ENCODE peak calls at places on chromosomes 16 and 17, in ten cellular contexts. K is fibroblast of lung, J is endodermal cell, O is tibial nerve, V is fibroblast of the aortic adventitia, D is A549, E is ascending aorta, Y is HCT116, L is PC-9, M is breast epithelium. I is an unnamed sample.

GRCh38 chr16:68704232-68704867 is 32.7 kb upstream of the CDH1 start:
- DNase-seq in K (peak; percentile 52), J (peak; percentile 97), O (peak; percentile 39), V (peak; percentile 65), D (peak; percentile 89), E (no peak), Y (peak; percentile 79), L (peak; percentile 85), M (peak; percentile 85), I (peak; percentile 74)

GRCh38 chr16:84180519-84181140 is 6.2 kb downstream of the TAF1C start:
- DNase-seq in K (no peak), J (peak; percentile 40), O (no peak), V (no peak), D (no peak), E (no peak), Y (no peak), L (no peak), M (no peak), I (peak; percentile 11)

GRCh38 chr17:728911-729310 is 3.5 kb upstream of the TLCD3A start:
- DNase-seq in K (no peak), J (no peak), O (no peak), V (no peak), D (no peak), E (no peak), Y (no peak), L (no peak), M (no peak), I (no peak)

GRCh38 chr17:3986270-3986938 is 22.2 kb upstream of the ATP2A3 start:
- DNase-seq in K (no peak), J (peak; percentile 69), O (no peak), V (no peak), D (no peak), E (no peak), Y (no peak), L (no peak), M (no peak), I (no peak)

GRCh38 chr17:7889166-7889584 is 586 bp downstream of the CHD3 start:
- DNase-seq in K (peak; percentile 97), J (peak; percentile 83), O (peak; percentile 96), V (peak; percentile 94), D (peak; percentile 92), E (peak; percentile 97), Y (peak; percentile 74), L (peak; percentile 98), M (peak; percentile 98), I (no peak)

GRCh38 chr16:27123795-27124194 is 57.1 kb downstream of the C16orf82 start:
- DNase-seq in K (no peak), J (no peak), O (no peak), V (no peak), D (no peak), E (no peak), Y (no peak), L (no peak), M (no peak), I (no peak)

GRCh38 chr17:69220098-69220497 is 8.5 kb downstream of the ABCA10 start:
- DNase-seq in K (no peak), J (no peak), O (no peak), V (no peak), D (no peak), E (no peak), Y (no peak), L (no peak), M (no peak), I (no peak)

GRCh38 chr16:28097500-28097899 is 34.0 kb upstream of the GSG1L start:
- DNase-seq in K (no peak), J (no peak), O (no peak), V (no peak), D (no peak), E (no peak), Y (no peak), L (no peak), M (no peak), I (no peak)

DNA sequence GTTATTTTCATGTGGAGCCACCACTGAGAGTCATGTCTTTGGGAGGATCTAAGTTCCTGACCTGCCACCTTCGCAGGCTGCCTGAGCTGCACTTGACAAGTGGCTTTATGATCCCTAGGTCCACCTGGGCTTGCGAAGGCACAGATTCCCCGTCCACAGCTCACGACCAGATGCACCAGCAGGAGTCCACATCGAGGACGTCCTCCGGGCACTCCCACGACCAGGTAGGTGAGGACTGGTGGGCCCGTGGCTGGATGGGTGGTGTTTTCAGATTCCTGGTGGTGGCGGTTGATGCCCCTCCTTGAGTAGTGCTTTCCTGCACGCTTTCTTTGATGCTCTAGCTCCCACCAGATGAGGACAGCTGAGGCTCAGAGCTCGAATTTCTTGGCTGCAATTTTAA is 14.8 kb downstream of the FAM234A start:
- DNase-seq in K (no peak), J (no peak), O (no peak), V (no peak), D (no peak), E (no peak), Y (no peak), L (no peak), M (no peak), I (no peak)
- TF ChIP-seq CTCF in K (no peak), J (no peak), O (no peak), V (no peak), D (no peak), E (no peak), Y (no peak), L (no peak), M (no peak), I (no peak)

GRCh38 chr16:25493136-25493811 is 198.5 kb upstream of the HS3ST4 start:
- DNase-seq in K (no peak), J (no peak), O (no peak), V (no peak), D (no peak), E (no peak), Y (no peak), L (no peak), M (no peak), I (no peak)

GRCh38 chr16:25488435-25488834 is 203.3 kb upstream of the HS3ST4 start:
- DNase-seq in K (no peak), J (no peak), O (no peak), V (no peak), D (no peak), E (no peak), Y (no peak), L (no peak), M (no peak), I (no peak)

GRCh38 chr16:25494292-25494691 is 197.5 kb upstream of the HS3ST4 start:
- DNase-seq in K (no peak), J (no peak), O (no peak), V (no peak), D (no peak), E (no peak), Y (no peak), L (no peak), M (no peak), I (no peak)
- TF ChIP-seq CTCF in K (no peak), J (no peak), O (no peak), V (no peak), D (no peak), E (no peak), Y (no peak), L (no peak), M (no peak), I (no peak)

GRCh38 chr16:17395849-17396480 is 74.8 kb downstream of the XYLT1 start:
- DNase-seq in K (peak; percentile 51), J (no peak), O (no peak), V (peak; percentile 76), D (no peak), E (no peak), Y (no peak), L (no peak), M (peak; percentile 36), I (no peak)

GRCh38 chr16:17389392-17389791 is 81.4 kb downstream of the XYLT1 start:
- DNase-seq in K (no peak), J (no peak), O (no peak), V (peak; percentile 55), D (no peak), E (no peak), Y (no peak), L (no peak), M (no peak), I (no peak)

GRCh38 chr16:17392127-17392856 is 78.5 kb downstream of the XYLT1 start:
- DNase-seq in K (no peak), J (no peak), O (no peak), V (no peak), D (no peak), E (no peak), Y (no peak), L (no peak), M (no peak), I (no peak)

GRCh38 chr16:17391715-17392114 is 79.0 kb downstream of the XYLT1 start:
- DNase-seq in K (no peak), J (no peak), O (no peak), V (no peak), D (no peak), E (no peak), Y (no peak), L (no peak), M (no peak), I (no peak)

GRCh38 chr16:17392857-17393421 is 77.8 kb downstream of the XYLT1 start:
- DNase-seq in K (no peak), J (no peak), O (no peak), V (no peak), D (no peak), E (no peak), Y (no peak), L (no peak), M (no peak), I (no peak)
- TF ChIP-seq CTCF in K (no peak), J (no peak), O (no peak), V (no peak), D (no peak), E (no peak), Y (no peak), L (no peak), M (no peak), I (no peak)

GRCh38 chr17:78734841-78735641 is 47.0 kb downstream of the CYTH1 start:
- DNase-seq in K (no peak), J (peak; percentile 73), O (no peak), V (no peak), D (no peak), E (no peak), Y (no peak), L (no peak), M (no peak), I (no peak)
- TF ChIP-seq CTCF in K (no peak), J (no peak), O (no peak), V (no peak), D (no peak), E (no peak), Y (no peak), L (no peak), M (no peak), I (no peak)

GRCh38 chr17:47618416-47618815 is 31.3 kb upstream of the KPNB1 start:
- DNase-seq in K (no peak), J (peak; percentile 36), O (no peak), V (no peak), D (peak; percentile 42), E (no peak), Y (peak; percentile 23), L (no peak), M (no peak), I (no peak)
- TF ChIP-seq CTCF in K (peak; percentile 45), J (peak; percentile 65), O (no peak), V (peak; percentile 34), D (peak; percentile 43), E (no peak), Y (peak; percentile 65), L (peak; percentile 56), M (no peak), I (no peak)

GRCh38 chr17:72107100-72107499 is 13.7 kb upstream of the SOX9 start:
- DNase-seq in K (no peak), J (peak; percentile 67), O (no peak), V (no peak), D (no peak), E (no peak), Y (no peak), L (no peak), M (no peak), I (no peak)
- TF ChIP-seq CTCF in K (no peak), J (no peak), O (no peak), V (no peak), D (no peak), E (no peak), Y (no peak), L (no peak), M (no peak), I (no peak)

I was measured in GM20000.